ENCODE peak calls at places on chromosomes 4 and X, in four cellular contexts. A is stimulated activated CD4-positive, alpha-beta T cell treated with anti-CD3 and anti-CD28 coated beads, Interleukin-1b, Interleukin-23, amount 100 ng/mL, for 24 hours; B is lower lobe of right lung; V is activated gamma-delta T cell treated with Interleukin-2 at 50 U/mL for 16 hours. M is an unnamed sample.

GRCh38 chr4:151676301-151676700 is 84.5 kb downstream of the GATB start:
- DNase-seq in A (no peak), B (no peak), V (no peak), M (peak; percentile 78)

GRCh38 chr4:87299898-87300297 is 22.8 kb downstream of the HSD17B13 start:
- DNase-seq in A (no peak), B (no peak), V (no peak), M (no peak)

GRCh38 chrX:9611436-9612145 is 146.7 kb downstream of the TBL1X start:
- DNase-seq in A (no peak), B (no peak), V (no peak), M (no peak)

GRCh38 chr4:26719954-26720552 is 136.2 kb downstream of the TBC1D19 start:
- DNase-seq in A (no peak), B (no peak), V (no peak), M (peak; percentile 33)

GRCh38 chrX:110050885-110051284 is 48.0 kb downstream of the TMEM164 start:
- DNase-seq in A (no peak), B (no peak), V (no peak), M (no peak)

GRCh38 chr4:85681194-85681803 is 206.3 kb downstream of the ARHGAP24 start:
- DNase-seq in A (no peak), B (no peak), V (no peak), M (peak; percentile 78)

GRCh38 chrX:38215141-38215540 is 5.5 kb downstream of the SRPX start:
- DNase-seq in A (no peak), B (no peak), V (no peak), M (peak; percentile 49)

GRCh38 chr4:165325732-165326512 is 1.5 kb upstream of the MSMO1 start:
- DNase-seq in A (no peak), B (no peak), V (no peak), M (peak; percentile 19)

GRCh38 chr4:2936773-2937145 is 26.4 kb downstream of the NOP14 start:
- DNase-seq in A (peak; percentile 50), B (no peak), V (no peak), M (peak; percentile 51)

GRCh38 chrX:71992711-71993110 is 82.1 kb downstream of the NHSL2 start:
- DNase-seq in A (no peak), B (no peak), V (peak; percentile 71), M (no peak)

GRCh38 chr4:108042927-108043326 is 53.2 kb downstream of the HADH start:
- DNase-seq in A (no peak), B (no peak), V (no peak), M (no peak)

GRCh38 chrX:77820328-77820727 is 34.3 kb upstream of the ATRX start:
- DNase-seq in A (no peak), B (no peak), V (no peak), M (no peak)

GRCh38 chr4:79686976-79687375 is 278.9 kb upstream of the GK2 start:
- DNase-seq in A (no peak), B (no peak), V (no peak), M (no peak)

GRCh38 chr4:172726001-172726423 is 442.6 kb upstream of the GALNT7 start:
- DNase-seq in A (no peak), B (no peak), V (no peak), M (no peak)

GRCh38 chr4:186587416-186588018 is 32.1 kb upstream of the MTNR1A start:
- DNase-seq in A (peak; percentile 41), B (peak; percentile 68), V (peak; percentile 47), M (peak; percentile 68)

GRCh38 chr4:169309326-169309967 is 38.7 kb upstream of the SH3RF1 start:
- DNase-seq in A (no peak), B (no peak), V (no peak), M (no peak)

GRCh38 chr4:162560073-162560472 is 396.3 kb upstream of the FSTL5 start:
- DNase-seq in A (no peak), B (no peak), V (no peak), M (no peak)

GRCh38 chrX:115226929-115227328 is 7.0 kb downstream of the LRCH2 start:
- DNase-seq in A (no peak), B (no peak), V (no peak), M (no peak)

GRCh38 chr4:124526760-124527159 is 185.8 kb downstream of the ANKRD50 start:
- DNase-seq in A (no peak), B (no peak), V (no peak), M (no peak)

GRCh38 chr4:174859904-174860303 is 30.9 kb upstream of the GLRA3 start:
- DNase-seq in A (no peak), B (no peak), V (no peak), M (no peak)

GRCh38 chr4:19982556-19982955 is 269.1 kb upstream of the SLIT2 start:
- DNase-seq in A (no peak), B (no peak), V (no peak), M (peak; percentile 46)

GRCh38 chr4:75849459-75849858 is 52.8 kb downstream of the PPEF2 start:
- DNase-seq in A (no peak), B (peak; percentile 49), V (no peak), M (no peak)

GRCh38 chrX:24149346-24150050 is at the start of gene ZFX:
- DNase-seq in A (peak; percentile 42), B (peak; percentile 79), V (peak; percentile 71), M (peak; percentile 49)

GRCh38 chr4:39664828-39665731 is 26.4 kb upstream of the SMIM14 start:
- DNase-seq in A (no peak), B (no peak), V (no peak), M (peak; percentile 28)

GRCh38 chr4:5409237-5409636 is 299.1 kb downstream of the EVC2 start:
- DNase-seq in A (no peak), B (no peak), V (no peak), M (peak; percentile 61)

GRCh38 chr4:182825786-182826185 is 91.4 kb downstream of the DCTD start:
- DNase-seq in A (no peak), B (no peak), V (no peak), M (no peak)

GRCh38 chrX:13153796-13154195 is 109.4 kb upstream of the FAM9C start:
- DNase-seq in A (no peak), B (no peak), V (no peak), M (peak; percentile 9)

GRCh38 chr4:113837397-113837796 is 75.9 kb upstream of the CAMK2D start:
- DNase-seq in A (no peak), B (no peak), V (no peak), M (peak; percentile 61)

GRCh38 chrX:47579537-47579936 is 2.7 kb upstream of the TIMP1 start:
- DNase-seq in A (peak; percentile 40), B (peak; percentile 45), V (no peak), M (peak; percentile 39)

M was measured in GM03348.